ENCODE peak calls at places on chromosomes 4 and X, in eight cellular contexts. One of them, this sample, is unnamed.

GRCh38 chrX:154002215-154002719 is 17.4 kb downstream of the IRAK1 start:
- DNase-seq in K562: peak; percentile 89
- DNase-seq in transverse colon: peak; percentile 54
- DNase-seq in Panc1: no peak
- DNase-seq in sigmoid colon: no peak
- DNase-seq in SK-N-SH: no peak
- DNase-seq in endothelial cell of umbilical vein: no peak
- DNase-seq in stomach: no peak
- DNase-seq in this sample: no peak

GRCh38 chr4:130808492-130808891 is 1712.5 kb downstream of the C4orf33 start:
- DNase-seq in K562: peak; percentile 1
- DNase-seq in transverse colon: no peak
- DNase-seq in Panc1: no peak
- DNase-seq in sigmoid colon: no peak
- DNase-seq in SK-N-SH: peak; percentile 7
- DNase-seq in endothelial cell of umbilical vein: peak; percentile 41
- DNase-seq in stomach: no peak
- DNase-seq in this sample: no peak

GRCh38 chr4:5758741-5759140 is 47.7 kb downstream of the EVC start:
- DNase-seq in K562: no peak
- DNase-seq in transverse colon: no peak
- DNase-seq in Panc1: peak; percentile 80
- DNase-seq in sigmoid colon: peak; percentile 13
- DNase-seq in SK-N-SH: no peak
- DNase-seq in endothelial cell of umbilical vein: peak; percentile 78
- DNase-seq in stomach: no peak
- DNase-seq in this sample: no peak

GRCh38 chr4:101987623-101988243 is 197.2 kb downstream of the BANK1 start:
- DNase-seq in K562: no peak
- DNase-seq in transverse colon: no peak
- DNase-seq in Panc1: no peak
- DNase-seq in sigmoid colon: no peak
- DNase-seq in SK-N-SH: no peak
- DNase-seq in endothelial cell of umbilical vein: no peak
- DNase-seq in stomach: no peak
- DNase-seq in this sample: no peak

GRCh38 chrX:8668797-8669196 is 63.1 kb downstream of the ANOS1 start:
- DNase-seq in K562: peak; percentile 5
- DNase-seq in transverse colon: no peak
- DNase-seq in Panc1: no peak
- DNase-seq in sigmoid colon: no peak
- DNase-seq in SK-N-SH: no peak
- DNase-seq in endothelial cell of umbilical vein: peak; percentile 32
- DNase-seq in stomach: no peak
- DNase-seq in this sample: no peak

GRCh38 chr4:12555011-12555410 is 929.1 kb downstream of the RAB28 start:
- DNase-seq in K562: no peak
- DNase-seq in transverse colon: no peak
- DNase-seq in Panc1: no peak
- DNase-seq in sigmoid colon: no peak
- DNase-seq in SK-N-SH: no peak
- DNase-seq in endothelial cell of umbilical vein: no peak
- DNase-seq in stomach: no peak
- DNase-seq in this sample: no peak

GRCh38 chr4:14916554-14917304 is 85.6 kb upstream of the CPEB2 start:
- DNase-seq in K562: no peak
- DNase-seq in transverse colon: no peak
- DNase-seq in Panc1: peak; percentile 66
- DNase-seq in sigmoid colon: no peak
- DNase-seq in SK-N-SH: no peak
- DNase-seq in endothelial cell of umbilical vein: no peak
- DNase-seq in stomach: no peak
- DNase-seq in this sample: no peak

GRCh38 chr4:114312349-114312748 is 286.3 kb upstream of the UGT8 start:
- DNase-seq in K562: no peak
- DNase-seq in transverse colon: no peak
- DNase-seq in Panc1: no peak
- DNase-seq in sigmoid colon: no peak
- DNase-seq in SK-N-SH: no peak
- DNase-seq in endothelial cell of umbilical vein: no peak
- DNase-seq in stomach: no peak
- DNase-seq in this sample: no peak

GRCh38 chr4:1533501-1534064 is 127.3 kb upstream of the NKX1-1 start:
- DNase-seq in K562: no peak
- DNase-seq in transverse colon: no peak
- DNase-seq in Panc1: no peak
- DNase-seq in sigmoid colon: no peak
- DNase-seq in SK-N-SH: no peak
- DNase-seq in endothelial cell of umbilical vein: no peak
- DNase-seq in stomach: no peak
- DNase-seq in this sample: no peak

GRCh38 chr4:1532549-1533395 is 126.5 kb upstream of the NKX1-1 start:
- DNase-seq in K562: no peak
- DNase-seq in transverse colon: no peak
- DNase-seq in Panc1: no peak
- DNase-seq in sigmoid colon: no peak
- DNase-seq in SK-N-SH: no peak
- DNase-seq in endothelial cell of umbilical vein: no peak
- DNase-seq in stomach: no peak
- DNase-seq in this sample: no peak

GRCh38 chr4:1534076-1534872 is 128.0 kb upstream of the NKX1-1 start:
- DNase-seq in K562: no peak
- DNase-seq in transverse colon: no peak
- DNase-seq in Panc1: no peak
- DNase-seq in sigmoid colon: peak; percentile 46
- DNase-seq in SK-N-SH: no peak
- DNase-seq in endothelial cell of umbilical vein: no peak
- DNase-seq in stomach: no peak
- DNase-seq in this sample: no peak

GRCh38 chr4:1531683-1532548 is 125.7 kb upstream of the NKX1-1 start:
- DNase-seq in K562: no peak
- DNase-seq in transverse colon: no peak
- DNase-seq in Panc1: no peak
- DNase-seq in sigmoid colon: peak; percentile 56
- DNase-seq in SK-N-SH: no peak
- DNase-seq in endothelial cell of umbilical vein: no peak
- DNase-seq in stomach: no peak
- DNase-seq in this sample: no peak

GRCh38 chr4:1530356-1530755 is 124.1 kb upstream of the NKX1-1 start:
- DNase-seq in K562: no peak
- DNase-seq in transverse colon: no peak
- DNase-seq in Panc1: no peak
- DNase-seq in sigmoid colon: no peak
- DNase-seq in SK-N-SH: no peak
- DNase-seq in endothelial cell of umbilical vein: no peak
- DNase-seq in stomach: no peak
- DNase-seq in this sample: no peak
- TF ChIP-seq CTCF in K562: no peak
- TF ChIP-seq CTCF in transverse colon: no peak
- TF ChIP-seq CTCF in Panc1: no peak
- TF ChIP-seq CTCF in sigmoid colon: no peak
- TF ChIP-seq CTCF in SK-N-SH: no peak
- TF ChIP-seq CTCF in endothelial cell of umbilical vein: no peak
- TF ChIP-seq CTCF in stomach: no peak
- TF ChIP-seq CTCF in this sample: no peak

GRCh38 chrX:139828830-139829229 is 104.0 kb downstream of the ATP11C start:
- DNase-seq in K562: no peak
- DNase-seq in transverse colon: no peak
- DNase-seq in Panc1: no peak
- DNase-seq in sigmoid colon: no peak
- DNase-seq in SK-N-SH: peak; percentile 23
- DNase-seq in endothelial cell of umbilical vein: no peak
- DNase-seq in stomach: no peak
- DNase-seq in this sample: no peak

GRCh38 chrX:139832728-139833309 is 100.0 kb downstream of the ATP11C start:
- DNase-seq in K562: no peak
- DNase-seq in transverse colon: no peak
- DNase-seq in Panc1: no peak
- DNase-seq in sigmoid colon: no peak
- DNase-seq in SK-N-SH: no peak
- DNase-seq in endothelial cell of umbilical vein: peak; percentile 26
- DNase-seq in stomach: no peak
- DNase-seq in this sample: no peak

GRCh38 chrX:139831017-139831416 is 101.8 kb downstream of the ATP11C start:
- DNase-seq in K562: no peak
- DNase-seq in transverse colon: no peak
- DNase-seq in Panc1: no peak
- DNase-seq in sigmoid colon: no peak
- DNase-seq in SK-N-SH: no peak
- DNase-seq in endothelial cell of umbilical vein: no peak
- DNase-seq in stomach: no peak
- DNase-seq in this sample: no peak

GRCh38 chrX:139834879-139835278 is 98.0 kb downstream of the ATP11C start:
- DNase-seq in K562: no peak
- DNase-seq in transverse colon: no peak
- DNase-seq in Panc1: no peak
- DNase-seq in sigmoid colon: no peak
- DNase-seq in SK-N-SH: no peak
- DNase-seq in endothelial cell of umbilical vein: no peak
- DNase-seq in stomach: no peak
- DNase-seq in this sample: no peak

DNA sequence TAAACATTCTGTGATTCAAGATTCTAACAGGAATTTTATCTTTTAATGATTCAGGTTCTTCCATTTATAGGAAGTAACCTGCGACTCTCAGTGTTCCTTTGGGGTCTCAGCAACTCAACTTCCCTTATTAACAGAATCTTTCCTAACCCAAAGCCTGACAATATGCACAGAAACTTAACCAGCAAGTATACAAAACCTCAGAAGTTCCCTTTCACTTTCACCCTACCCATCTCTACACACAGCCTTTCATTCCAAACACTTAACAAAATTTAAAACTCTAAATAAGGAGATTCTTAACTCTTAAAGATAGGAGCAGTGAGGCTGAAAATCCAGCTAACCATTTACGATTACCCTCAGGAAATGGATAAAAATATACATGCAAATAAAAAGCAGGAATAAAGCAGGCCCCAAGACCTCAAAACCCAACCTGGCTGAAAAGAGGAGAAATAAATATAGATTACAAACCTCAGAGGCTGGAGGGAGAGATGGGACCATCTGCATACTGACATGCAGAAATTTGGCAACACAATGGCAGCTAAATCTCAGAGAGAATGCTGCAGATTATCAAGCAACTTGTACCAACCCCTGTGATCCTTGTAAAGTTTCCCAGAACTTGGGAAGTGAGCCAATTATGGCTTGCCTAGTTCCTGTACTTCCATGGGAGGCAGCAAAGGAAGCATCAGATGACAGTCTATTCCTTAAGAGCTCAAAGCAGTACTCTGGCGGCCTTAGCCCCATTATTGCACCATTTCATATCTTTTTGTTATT is 101.0 kb downstream of the ATP11C start:
- DNase-seq in K562: no peak
- DNase-seq in transverse colon: no peak
- DNase-seq in Panc1: no peak
- DNase-seq in sigmoid colon: no peak
- DNase-seq in SK-N-SH: no peak
- DNase-seq in endothelial cell of umbilical vein: peak; percentile 73
- DNase-seq in stomach: no peak
- DNase-seq in this sample: no peak
- H3K4me1 ChIP-seq in K562: peaks cover 5% of the 10 kb centered on the region
- H3K4me1 ChIP-seq in transverse colon: peaks cover 48% of the 10 kb centered on the region
- H3K4me1 ChIP-seq in Panc1: peaks cover 24% of the 10 kb centered on the region
- H3K4me1 ChIP-seq in sigmoid colon: peaks cover 26% of the 10 kb centered on the region
- H3K4me1 ChIP-seq in SK-N-SH: peaks cover 12% of the 10 kb centered on the region
- H3K4me1 ChIP-seq in endothelial cell of umbilical vein: peaks cover 26% of the 10 kb centered on the region
- H3K4me1 ChIP-seq in stomach: peaks cover 26% of the 10 kb centered on the region
- H3K4me1 ChIP-seq in this sample: no peaks in the 10 kb centered on the region

DNA sequence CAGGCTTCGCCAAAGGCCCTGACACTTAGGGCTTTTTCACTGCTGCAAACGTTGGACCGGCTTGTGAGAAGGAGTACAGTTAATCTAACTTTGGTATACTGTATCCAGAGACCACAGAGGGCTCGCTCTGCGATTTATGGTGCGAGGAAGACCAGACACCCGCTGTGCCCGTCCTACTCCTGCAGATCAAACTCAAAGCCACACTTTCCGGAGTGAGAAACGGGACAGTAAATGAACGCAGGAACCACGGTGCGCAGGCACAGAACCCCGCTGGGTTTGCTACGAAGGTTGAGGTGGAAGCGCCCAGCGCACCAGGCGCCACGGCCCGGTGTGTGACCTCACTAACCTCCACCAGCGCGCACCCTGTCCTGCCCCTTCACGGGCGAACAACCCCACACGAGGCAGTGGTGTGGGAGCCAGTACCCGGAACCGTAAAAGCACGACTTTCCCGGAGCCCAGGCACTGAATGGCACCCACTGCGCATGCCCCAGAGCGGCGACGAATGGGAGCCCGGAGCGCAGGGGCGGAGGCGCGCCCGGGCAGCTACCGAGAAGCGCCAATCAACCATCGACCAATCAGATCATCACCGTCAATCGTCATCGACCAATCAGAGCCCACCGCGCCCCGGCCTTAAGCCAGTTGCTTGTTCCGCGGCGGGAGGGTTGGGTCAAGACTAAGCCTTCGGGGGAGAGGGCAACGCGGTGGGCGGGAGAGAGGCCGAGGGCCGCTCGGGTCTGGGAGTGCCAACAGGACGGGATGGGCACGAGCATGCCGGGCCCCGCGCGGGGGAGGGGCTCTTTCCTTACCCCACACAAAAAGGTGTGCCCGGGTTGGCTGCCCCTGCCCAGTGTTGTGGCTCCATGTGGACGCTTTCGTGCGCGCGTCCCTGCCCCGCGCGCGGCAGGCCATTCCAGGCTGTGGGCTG is 21.3 kb upstream of the WDR45 start:
- DNase-seq in K562: peak; percentile 97
- DNase-seq in transverse colon: peak; percentile 93
- DNase-seq in Panc1: peak; percentile 78
- DNase-seq in sigmoid colon: peak; percentile 95
- DNase-seq in SK-N-SH: peak; percentile 96
- DNase-seq in endothelial cell of umbilical vein: peak; percentile 94
- DNase-seq in stomach: peak; percentile 92
- DNase-seq in this sample: peak; percentile 88
- TF ChIP-seq POLR2AphosphoS5 in K562: peak; percentile 58
- TF ChIP-seq POLR2AphosphoS5 in transverse colon: peak; percentile 78
- TF ChIP-seq POLR2AphosphoS5 in Panc1: peak; percentile 66
- TF ChIP-seq POLR2AphosphoS5 in sigmoid colon: peak; percentile 85
- TF ChIP-seq POLR2AphosphoS5 in SK-N-SH: peak; percentile 57
- TF ChIP-seq POLR2AphosphoS5 in endothelial cell of umbilical vein: peak; percentile 72
- TF ChIP-seq POLR2AphosphoS5 in stomach: peak; percentile 59
- TF ChIP-seq POLR2AphosphoS5 in this sample: peak; percentile 27

DNA sequence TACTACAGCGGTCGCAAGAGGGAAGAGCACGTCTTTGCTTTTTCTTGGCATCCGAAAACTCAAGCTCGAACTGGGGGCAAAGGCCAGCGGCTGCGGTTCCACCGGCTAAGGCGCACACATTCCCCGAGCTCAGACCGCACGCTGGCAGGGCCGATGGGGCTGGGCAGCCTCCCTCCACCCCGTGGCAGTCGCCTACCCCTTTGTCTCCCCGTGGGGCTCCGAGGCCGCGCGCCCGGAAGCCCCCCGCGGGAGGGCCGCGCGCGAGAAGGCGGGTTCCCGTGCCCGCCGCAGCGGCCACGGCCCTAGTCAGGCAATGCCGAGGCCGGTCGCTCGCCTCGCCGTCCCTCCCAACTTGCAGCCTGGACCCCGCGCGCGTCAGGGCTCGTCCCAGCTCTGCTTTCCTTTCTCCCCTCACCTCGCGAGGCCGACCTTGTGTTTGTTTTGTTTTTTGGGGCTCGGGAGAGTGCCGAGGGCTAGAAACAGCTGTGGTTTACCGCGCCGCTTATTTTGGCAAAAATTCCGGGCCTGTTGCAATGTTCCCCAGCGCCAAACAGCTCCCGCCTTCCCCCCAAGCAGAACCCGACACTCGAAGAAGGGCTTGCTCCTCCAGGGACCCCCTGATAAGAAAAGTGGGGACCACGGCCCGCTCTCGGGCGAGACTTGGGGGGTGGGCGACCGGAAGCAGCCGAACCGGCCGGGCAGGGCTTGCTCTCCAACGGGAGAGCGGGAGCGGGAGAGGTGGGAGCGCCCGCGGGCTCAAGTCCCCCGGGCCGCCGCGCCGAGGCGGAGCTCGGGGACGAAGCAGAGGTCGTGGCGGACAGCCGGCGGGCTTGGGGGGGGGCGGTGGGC is 553 bp upstream of the N4BP2 start:
- DNase-seq in K562: peak; percentile 80
- DNase-seq in transverse colon: peak; percentile 75
- DNase-seq in Panc1: no peak
- DNase-seq in sigmoid colon: peak; percentile 84
- DNase-seq in SK-N-SH: peak; percentile 86
- DNase-seq in endothelial cell of umbilical vein: peak; percentile 75
- DNase-seq in stomach: peak; percentile 72
- DNase-seq in this sample: peak; percentile 55
- TF ChIP-seq CTCF in K562: no peak
- TF ChIP-seq CTCF in transverse colon: no peak
- TF ChIP-seq CTCF in Panc1: no peak
- TF ChIP-seq CTCF in sigmoid colon: no peak
- TF ChIP-seq CTCF in SK-N-SH: no peak
- TF ChIP-seq CTCF in endothelial cell of umbilical vein: no peak
- TF ChIP-seq CTCF in stomach: no peak
- TF ChIP-seq CTCF in this sample: no peak